ENCODE peak calls at places on chromosomes 7 and 10, in seven cellular contexts. A is GM06990; Q is CD8-positive, alpha-beta T cell; P is choroid plexus epithelial cell; S is hepatocyte; G is DMS153; K is A673. X is an unnamed sample.

GRCh38 chr7:139321071-139321745 is 19.9 kb upstream of the FMC1 start:
- DNase-seq in S (peak), P (peak), G (no peak), Q (no peak), A (peak), K (peak), X (peak)

GRCh38 chr7:142890838-142891485 is 5.4 kb upstream of the TRPV6 start:
- DNase-seq in K (no peak), G (no peak), S (no peak), Q (no peak), A (no peak), P (no peak), X (no peak)

GRCh38 chr10:107614939-107615665 is 450.6 kb upstream of the SORCS1 start:
- DNase-seq in G (no peak), S (no peak), K (no peak), A (no peak), P (peak), Q (no peak), X (no peak)

GRCh38 chr10:4632757-4633156 is 193.2 kb upstream of the AKR1E2 start:
- DNase-seq in Q (no peak), S (no peak), P (no peak), A (no peak), K (no peak), G (no peak), X (no peak)

GRCh38 chr10:68665841-68666240 is 55.2 kb upstream of the CCAR1 start:
- DNase-seq in Q (no peak), S (no peak), K (no peak), G (no peak), P (peak), A (no peak), X (no peak)

GRCh38 chr7:27154369-27154768 is 2.0 kb upstream of the HOXA3 start:
- DNase-seq in Q (no peak), G (no peak), P (no peak), K (no peak), S (no peak), A (no peak), X (no peak)

GRCh38 chr7:155738652-155739537 is 73.4 kb downstream of the SHH start:
- DNase-seq in A (no peak), Q (peak), G (peak), K (peak), S (peak), P (peak), X (peak)

GRCh38 chr7:84548366-84549085 is 353.9 kb upstream of the SEMA3A start:
- DNase-seq in G (no peak), S (no peak), Q (no peak), P (peak), A (no peak), K (peak), X (no peak)

GRCh38 chr10:306654-307185 is 171.5 kb downstream of the ZMYND11 start:
- DNase-seq in A (no peak), K (no peak), P (no peak), S (no peak), Q (no peak), G (no peak), X (no peak)

GRCh38 chr7:2109936-2110585 is 122.7 kb downstream of the MAD1L1 start:
- DNase-seq in S (peak), Q (no peak), K (peak), P (peak), A (peak), G (no peak), X (peak)